ENCODE peak calls at places on chromosome 13, in six cellular contexts. T, E, D, F, Q and B are unnamed samples.

GRCh38 chr13:37446503-37446902 is 152.1 kb downstream of the POSTN start:
- DNase-seq in D (no peak), T (no peak), E (no peak), Q (peak; percentile 84), F (peak; percentile 95), B (peak; percentile 95)

GRCh38 chr13:79779761-79780160 is 298.8 kb downstream of the NDFIP2 start:
- DNase-seq in F (peak; percentile 55), D (peak; percentile 33), Q (no peak), E (no peak), T (peak; percentile 30), B (peak; percentile 77)

GRCh38 chr13:77952276-77952675 is 33.6 kb upstream of the EDNRB start:
- DNase-seq in Q (no peak), F (peak; percentile 3), E (no peak), D (no peak), T (no peak), B (no peak)

GRCh38 chr13:104143760-104144406 is 1077.7 kb upstream of the SLC10A2 start:
- DNase-seq in T (no peak), E (no peak), F (no peak), Q (no peak), D (no peak), B (no peak)

GRCh38 chr13:71536201-71536600 is 330.8 kb downstream of the DACH1 start:
- DNase-seq in F (no peak), E (no peak), T (no peak), D (no peak), Q (no peak), B (no peak)

GRCh38 chr13:99605417-99606321 is 104.4 kb downstream of the TM9SF2 start:
- DNase-seq in T (peak; percentile 69), E (peak; percentile 77), F (peak; percentile 64), D (peak; percentile 41), Q (no peak), B (no peak)

GRCh38 chr13:28476919-28477708 is 17.8 kb downstream of the FLT1 start:
- DNase-seq in E (no peak), F (no peak), Q (no peak), D (no peak), T (no peak), B (no peak)

GRCh38 chr13:47903836-47904235 is 97.2 kb downstream of the SUCLA2 start:
- DNase-seq in Q (no peak), D (no peak), F (no peak), E (no peak), T (peak; percentile 73), B (peak; percentile 63)

GRCh38 chr13:28532226-28533048 is 37.5 kb upstream of the FLT1 start:
- DNase-seq in Q (no peak), F (peak; percentile 62), T (no peak), E (peak; percentile 61), D (no peak), B (peak; percentile 43)

GRCh38 chr13:71759506-71760225 is 107.3 kb downstream of the DACH1 start:
- DNase-seq in F (no peak), E (no peak), D (no peak), T (no peak), Q (no peak), B (no peak)

GRCh38 chr13:101919541-101920306 is 467.2 kb downstream of the ITGBL1 start:
- DNase-seq in T (peak; percentile 14), F (peak; percentile 54), E (no peak), Q (no peak), D (no peak), B (peak; percentile 66)

GRCh38 chr13:86581711-86582110 is 782.5 kb upstream of the SLITRK6 start:
- DNase-seq in D (no peak), E (no peak), F (no peak), T (no peak), Q (peak; percentile 37), B (no peak)

GRCh38 chr13:108895220-108895704 is 265.9 kb downstream of the MYO16 start:
- DNase-seq in D (no peak), E (no peak), T (peak; percentile 56), F (peak; percentile 85), Q (no peak), B (peak; percentile 69)

GRCh38 chr13:99640260-99640659 is 139.0 kb downstream of the TM9SF2 start:
- DNase-seq in F (no peak), T (no peak), Q (no peak), E (no peak), D (no peak), B (no peak)

GRCh38 chr13:46101488-46102289 is 3.1 kb downstream of the CPB2 start:
- DNase-seq in F (no peak), Q (no peak), T (peak; percentile 59), D (no peak), E (no peak), B (no peak)

GRCh38 chr13:25978961-25979360 is 72.9 kb downstream of the SHISA2 start:
- DNase-seq in E (no peak), D (no peak), Q (no peak), F (no peak), T (no peak), B (no peak)

GRCh38 chr13:92802776-92803175 is 423.8 kb upstream of the GPC6 start:
- DNase-seq in D (no peak), T (no peak), Q (no peak), E (no peak), F (no peak), B (peak; percentile 6)

GRCh38 chr13:60646600-60646999 is 249.6 kb downstream of the TDRD3 start:
- DNase-seq in T (no peak), E (no peak), Q (no peak), F (no peak), D (no peak), B (no peak)

GRCh38 chr13:34174671-34175145 is 356.8 kb downstream of the RFC3 start:
- DNase-seq in F (peak; percentile 65), E (no peak), T (no peak), Q (no peak), D (no peak), B (peak; percentile 47)

GRCh38 chr13:29479716-29480492 is 115.6 kb downstream of the SLC7A1 start:
- DNase-seq in E (no peak), F (no peak), Q (no peak), T (peak; percentile 85), D (peak; percentile 72), B (no peak)

GRCh38 chr13:60584976-60585375 is 188.0 kb downstream of the TDRD3 start:
- DNase-seq in E (no peak), D (no peak), Q (no peak), F (no peak), T (peak; percentile 42), B (peak; percentile 36)

GRCh38 chr13:110403315-110403714 is 96.2 kb downstream of the COL4A2 start:
- DNase-seq in T (no peak), F (peak; percentile 60), Q (no peak), D (no peak), E (no peak), B (peak; percentile 73)

GRCh38 chr13:38417727-38418126 is 68.1 kb downstream of the UFM1 start:
- DNase-seq in D (no peak), F (no peak), E (no peak), T (peak; percentile 33), Q (no peak), B (peak; percentile 59)

GRCh38 chr13:44790289-44790688 is 199.0 kb downstream of the NUFIP1 start:
- DNase-seq in Q (no peak), D (no peak), E (no peak), F (no peak), T (peak; percentile 19), B (no peak)

GRCh38 chr13:27131202-27131623 is 40.4 kb downstream of the USP12 start:
- DNase-seq in F (no peak), Q (peak; percentile 5), D (no peak), E (no peak), T (peak; percentile 31), B (peak; percentile 24)

GRCh38 chr13:47853236-47853635 is 147.8 kb downstream of the SUCLA2 start:
- DNase-seq in T (no peak), D (no peak), F (no peak), E (no peak), Q (no peak), B (peak; percentile 6)

GRCh38 chr13:19519049-19519448 is 42.3 kb downstream of the TPTE2 start:
- DNase-seq in T (no peak), Q (no peak), F (no peak), D (no peak), E (no peak), B (no peak)

GRCh38 chr13:25973085-25973484 is 78.7 kb downstream of the SHISA2 start:
- DNase-seq in T (no peak), Q (no peak), E (no peak), D (no peak), F (no peak), B (no peak)

DNA sequence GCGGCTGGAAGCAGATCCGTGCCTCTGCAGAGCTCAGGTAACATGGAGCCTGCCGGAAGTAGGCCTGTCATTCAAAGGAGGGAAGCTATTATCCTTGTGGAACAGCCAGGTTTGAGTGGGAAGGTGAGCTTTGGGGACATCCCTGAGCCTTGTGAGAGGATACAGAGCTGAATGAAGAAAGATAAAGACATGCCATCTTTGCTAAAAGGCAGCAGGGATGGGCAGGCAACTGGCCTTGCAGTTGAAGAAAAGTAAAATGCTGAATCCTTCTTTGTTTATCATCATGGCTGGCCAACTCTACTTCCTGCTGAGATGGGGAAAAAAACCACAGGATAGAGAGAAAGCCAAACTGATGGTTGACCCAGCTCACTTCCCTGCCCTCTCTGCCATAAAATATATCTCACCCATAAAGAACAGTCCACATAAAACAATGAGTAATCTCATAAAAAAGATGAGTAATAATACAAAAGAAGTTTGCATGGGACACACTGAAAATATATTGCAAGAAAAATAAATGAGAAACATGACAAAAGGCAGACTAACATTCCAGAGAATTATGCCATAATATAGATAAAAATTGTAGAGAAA is 226.3 kb downstream of the DLEU7 start:
- DNase-seq in D (no peak), Q (peak; percentile 12), T (peak; percentile 87), E (no peak), F (peak; percentile 54), B (peak; percentile 91)
- H3K4me3 ChIP-seq in D (no peak overlapping the region), Q (no peak overlapping the region), T (no peak overlapping the region), E (no peak overlapping the region), F (no peak overlapping the region), B (no peak overlapping the region)

DNA sequence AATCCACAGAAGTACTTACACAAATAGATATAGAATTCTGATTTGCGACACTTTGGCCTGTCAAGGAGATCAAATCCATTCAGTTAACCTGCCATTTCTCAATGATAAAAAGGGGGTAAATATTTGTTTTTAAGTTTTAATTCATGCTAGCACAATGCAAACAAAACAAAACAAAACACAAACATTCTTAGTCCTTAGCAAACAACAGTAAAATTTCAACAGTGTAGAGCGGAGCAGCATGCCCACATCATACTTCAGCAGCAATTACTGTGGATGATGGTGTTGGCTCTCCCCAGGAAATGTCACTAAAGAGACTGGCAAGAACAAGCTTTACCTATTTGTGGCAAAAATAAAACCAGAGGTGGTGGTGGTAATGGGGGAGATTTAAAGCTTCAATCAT is 625.2 kb upstream of the PCDH20 start:
- DNase-seq in D (no peak), E (no peak), T (no peak), F (no peak), Q (no peak), B (no peak)
- H3K4me3 ChIP-seq in D (no peak overlapping the region), E (no peak overlapping the region), T (no peak overlapping the region), F (no peak overlapping the region), Q (no peak overlapping the region), B (no peak overlapping the region)

GRCh38 chr13:24225062-24225461 is 64.5 kb downstream of the SPATA13 start:
- DNase-seq in E (no peak), Q (no peak), F (no peak), T (no peak), D (no peak), B (no peak)
- H3K4me3 ChIP-seq in E (no peak overlapping the region), Q (no peak overlapping the region), F (no peak overlapping the region), T (no peak overlapping the region), D (no peak overlapping the region), B (no peak overlapping the region)

GRCh38 chr13:112392719-112393118 is 16.6 kb downstream of the SPACA7 start:
- DNase-seq in Q (no peak), E (no peak), D (no peak), T (no peak), F (no peak), B (no peak)

GRCh38 chr13:112391747-112392146 is 15.6 kb downstream of the SPACA7 start:
- DNase-seq in Q (no peak), T (no peak), F (no peak), E (no peak), D (no peak), B (no peak)

GRCh38 chr13:112397108-112397507 is 21.0 kb downstream of the SPACA7 start:
- DNase-seq in E (no peak), T (no peak), D (no peak), Q (no peak), F (no peak), B (no peak)
- H3K4me3 ChIP-seq in E (no peak overlapping the region), T (no peak overlapping the region), D (no peak overlapping the region), Q (no peak overlapping the region), F (no peak overlapping the region), B (no peak overlapping the region)